ENCODE peak calls at places on chromosomes 11 and 22, in ten cellular contexts. One of them, this sample, is unnamed.

GRCh38 chr11:97290444-97291041 is 900.7 kb downstream of the JRKL start:
- DNase-seq in mucosa of gallbladder: no peak
- DNase-seq in transverse colon: no peak
- DNase-seq in NCI-H1417 treated with DMSO at 0.1 percent for 48 hours: no peak
- DNase-seq in fibroblast of pulmonary artery: no peak
- DNase-seq in HS-5: no peak
- DNase-seq in A673: peak; percentile 26
- DNase-seq in NCI-H2081: no peak
- DNase-seq in T47D: no peak
- DNase-seq in right atrium auricular region: no peak
- DNase-seq in this sample: no peak

GRCh38 chr11:46553746-46554204 is 40.0 kb downstream of the AMBRA1 start:
- DNase-seq in mucosa of gallbladder: no peak
- DNase-seq in transverse colon: no peak
- DNase-seq in NCI-H1417 treated with DMSO at 0.1 percent for 48 hours: no peak
- DNase-seq in fibroblast of pulmonary artery: no peak
- DNase-seq in HS-5: no peak
- DNase-seq in A673: no peak
- DNase-seq in NCI-H2081: no peak
- DNase-seq in T47D: no peak
- DNase-seq in right atrium auricular region: no peak
- DNase-seq in this sample: no peak

GRCh38 chr11:134503104-134503503 is 91.1 kb upstream of the B3GAT1 start:
- DNase-seq in mucosa of gallbladder: no peak
- DNase-seq in transverse colon: no peak
- DNase-seq in NCI-H1417 treated with DMSO at 0.1 percent for 48 hours: no peak
- DNase-seq in fibroblast of pulmonary artery: no peak
- DNase-seq in HS-5: no peak
- DNase-seq in A673: no peak
- DNase-seq in NCI-H2081: no peak
- DNase-seq in T47D: no peak
- DNase-seq in right atrium auricular region: no peak
- DNase-seq in this sample: no peak

GRCh38 chr11:1012740-1013627 is 23.5 kb downstream of the MUC6 start:
- DNase-seq in mucosa of gallbladder: no peak
- DNase-seq in transverse colon: no peak
- DNase-seq in NCI-H1417 treated with DMSO at 0.1 percent for 48 hours: peak; percentile 84
- DNase-seq in fibroblast of pulmonary artery: no peak
- DNase-seq in HS-5: no peak
- DNase-seq in A673: no peak
- DNase-seq in NCI-H2081: peak; percentile 19
- DNase-seq in T47D: no peak
- DNase-seq in right atrium auricular region: no peak
- DNase-seq in this sample: no peak

GRCh38 chr22:39593061-39593930 is 22.7 kb downstream of the CACNA1I start:
- DNase-seq in mucosa of gallbladder: no peak
- DNase-seq in transverse colon: no peak
- DNase-seq in NCI-H1417 treated with DMSO at 0.1 percent for 48 hours: no peak
- DNase-seq in fibroblast of pulmonary artery: no peak
- DNase-seq in HS-5: no peak
- DNase-seq in A673: no peak
- DNase-seq in NCI-H2081: no peak
- DNase-seq in T47D: no peak
- DNase-seq in right atrium auricular region: no peak
- DNase-seq in this sample: no peak

GRCh38 chr11:12540913-12541587 is 133.2 kb upstream of the TEAD1 start:
- DNase-seq in mucosa of gallbladder: peak; percentile 33
- DNase-seq in transverse colon: no peak
- DNase-seq in NCI-H1417 treated with DMSO at 0.1 percent for 48 hours: no peak
- DNase-seq in fibroblast of pulmonary artery: peak; percentile 89
- DNase-seq in HS-5: peak; percentile 73
- DNase-seq in A673: no peak
- DNase-seq in NCI-H2081: no peak
- DNase-seq in T47D: no peak
- DNase-seq in right atrium auricular region: peak; percentile 58
- DNase-seq in this sample: no peak

GRCh38 chr11:69057236-69057635 is 8.5 kb downstream of the TPCN2 start:
- DNase-seq in mucosa of gallbladder: no peak
- DNase-seq in transverse colon: no peak
- DNase-seq in NCI-H1417 treated with DMSO at 0.1 percent for 48 hours: no peak
- DNase-seq in fibroblast of pulmonary artery: no peak
- DNase-seq in HS-5: no peak
- DNase-seq in A673: no peak
- DNase-seq in NCI-H2081: no peak
- DNase-seq in T47D: no peak
- DNase-seq in right atrium auricular region: no peak
- DNase-seq in this sample: no peak

GRCh38 chr11:21511835-21512440 is 680.9 kb upstream of the ANO5 start:
- DNase-seq in mucosa of gallbladder: peak; percentile 47
- DNase-seq in transverse colon: peak; percentile 28
- DNase-seq in NCI-H1417 treated with DMSO at 0.1 percent for 48 hours: no peak
- DNase-seq in fibroblast of pulmonary artery: peak; percentile 45
- DNase-seq in HS-5: no peak
- DNase-seq in A673: peak; percentile 85
- DNase-seq in NCI-H2081: peak; percentile 86
- DNase-seq in T47D: peak; percentile 53
- DNase-seq in right atrium auricular region: no peak
- DNase-seq in this sample: peak; percentile 31

GRCh38 chr11:95790933-95791247 is 592 bp downstream of the CEP57 start:
- DNase-seq in mucosa of gallbladder: peak; percentile 79
- DNase-seq in transverse colon: peak; percentile 72
- DNase-seq in NCI-H1417 treated with DMSO at 0.1 percent for 48 hours: peak; percentile 40
- DNase-seq in fibroblast of pulmonary artery: peak; percentile 71
- DNase-seq in HS-5: no peak
- DNase-seq in A673: peak; percentile 66
- DNase-seq in NCI-H2081: peak; percentile 68
- DNase-seq in T47D: peak; percentile 23
- DNase-seq in right atrium auricular region: peak; percentile 78
- DNase-seq in this sample: peak; percentile 64

GRCh38 chr11:108727665-108728064 is 62.8 kb downstream of the DDX10 start:
- DNase-seq in mucosa of gallbladder: no peak
- DNase-seq in transverse colon: no peak
- DNase-seq in NCI-H1417 treated with DMSO at 0.1 percent for 48 hours: no peak
- DNase-seq in fibroblast of pulmonary artery: no peak
- DNase-seq in HS-5: no peak
- DNase-seq in A673: no peak
- DNase-seq in NCI-H2081: no peak
- DNase-seq in T47D: no peak
- DNase-seq in right atrium auricular region: no peak
- DNase-seq in this sample: no peak

GRCh38 chr11:78768947-78769346 is 194.3 kb upstream of the NARS2 start:
- DNase-seq in mucosa of gallbladder: no peak
- DNase-seq in transverse colon: no peak
- DNase-seq in NCI-H1417 treated with DMSO at 0.1 percent for 48 hours: no peak
- DNase-seq in fibroblast of pulmonary artery: no peak
- DNase-seq in HS-5: no peak
- DNase-seq in A673: no peak
- DNase-seq in NCI-H2081: no peak
- DNase-seq in T47D: no peak
- DNase-seq in right atrium auricular region: no peak
- DNase-seq in this sample: no peak

GRCh38 chr11:31874631-31875191 is 63.6 kb upstream of the PAX6 start:
- DNase-seq in mucosa of gallbladder: no peak
- DNase-seq in transverse colon: no peak
- DNase-seq in NCI-H1417 treated with DMSO at 0.1 percent for 48 hours: no peak
- DNase-seq in fibroblast of pulmonary artery: no peak
- DNase-seq in HS-5: no peak
- DNase-seq in A673: no peak
- DNase-seq in NCI-H2081: peak; percentile 7
- DNase-seq in T47D: peak; percentile 15
- DNase-seq in right atrium auricular region: no peak
- DNase-seq in this sample: no peak

GRCh38 chr11:103959279-103959930 is 77.0 kb upstream of the DDI1 start:
- DNase-seq in mucosa of gallbladder: no peak
- DNase-seq in transverse colon: no peak
- DNase-seq in NCI-H1417 treated with DMSO at 0.1 percent for 48 hours: no peak
- DNase-seq in fibroblast of pulmonary artery: peak; percentile 36
- DNase-seq in HS-5: no peak
- DNase-seq in A673: no peak
- DNase-seq in NCI-H2081: no peak
- DNase-seq in T47D: no peak
- DNase-seq in right atrium auricular region: no peak
- DNase-seq in this sample: no peak

GRCh38 chr11:76629853-76630599 is 40.5 kb downstream of the LRRC32 start:
- DNase-seq in mucosa of gallbladder: peak; percentile 67
- DNase-seq in transverse colon: peak; percentile 66
- DNase-seq in NCI-H1417 treated with DMSO at 0.1 percent for 48 hours: no peak
- DNase-seq in fibroblast of pulmonary artery: peak; percentile 74
- DNase-seq in HS-5: peak; percentile 15
- DNase-seq in A673: no peak
- DNase-seq in NCI-H2081: no peak
- DNase-seq in T47D: no peak
- DNase-seq in right atrium auricular region: peak; percentile 80
- DNase-seq in this sample: peak; percentile 15

GRCh38 chr11:56122073-56122472 is at the start of gene OR8H3:
- DNase-seq in mucosa of gallbladder: no peak
- DNase-seq in transverse colon: no peak
- DNase-seq in NCI-H1417 treated with DMSO at 0.1 percent for 48 hours: no peak
- DNase-seq in fibroblast of pulmonary artery: no peak
- DNase-seq in HS-5: no peak
- DNase-seq in A673: no peak
- DNase-seq in NCI-H2081: no peak
- DNase-seq in T47D: no peak
- DNase-seq in right atrium auricular region: no peak
- DNase-seq in this sample: no peak

GRCh38 chr22:30212363-30212995 is 34.1 kb downstream of the LIF start:
- DNase-seq in mucosa of gallbladder: peak; percentile 69
- DNase-seq in transverse colon: peak; percentile 29
- DNase-seq in NCI-H1417 treated with DMSO at 0.1 percent for 48 hours: no peak
- DNase-seq in fibroblast of pulmonary artery: peak; percentile 94
- DNase-seq in HS-5: peak; percentile 87
- DNase-seq in A673: no peak
- DNase-seq in NCI-H2081: no peak
- DNase-seq in T47D: no peak
- DNase-seq in right atrium auricular region: peak; percentile 80
- DNase-seq in this sample: peak; percentile 52

GRCh38 chr22:50074551-50075042 is 10.6 kb downstream of the MLC1 start:
- DNase-seq in mucosa of gallbladder: no peak
- DNase-seq in transverse colon: peak; percentile 67
- DNase-seq in NCI-H1417 treated with DMSO at 0.1 percent for 48 hours: no peak
- DNase-seq in fibroblast of pulmonary artery: no peak
- DNase-seq in HS-5: no peak
- DNase-seq in A673: no peak
- DNase-seq in NCI-H2081: no peak
- DNase-seq in T47D: no peak
- DNase-seq in right atrium auricular region: no peak
- DNase-seq in this sample: no peak

GRCh38 chr22:36911887-36912661 is 1.4 kb upstream of the CSF2RB start:
- DNase-seq in mucosa of gallbladder: no peak
- DNase-seq in transverse colon: no peak
- DNase-seq in NCI-H1417 treated with DMSO at 0.1 percent for 48 hours: no peak
- DNase-seq in fibroblast of pulmonary artery: peak; percentile 10
- DNase-seq in HS-5: no peak
- DNase-seq in A673: no peak
- DNase-seq in NCI-H2081: no peak
- DNase-seq in T47D: no peak
- DNase-seq in right atrium auricular region: no peak
- DNase-seq in this sample: no peak

GRCh38 chr22:40728731-40729189 is 49.5 kb downstream of the MCHR1 start:
- DNase-seq in mucosa of gallbladder: no peak
- DNase-seq in transverse colon: peak; percentile 54
- DNase-seq in NCI-H1417 treated with DMSO at 0.1 percent for 48 hours: no peak
- DNase-seq in fibroblast of pulmonary artery: peak; percentile 36
- DNase-seq in HS-5: no peak
- DNase-seq in A673: peak; percentile 48
- DNase-seq in NCI-H2081: no peak
- DNase-seq in T47D: no peak
- DNase-seq in right atrium auricular region: no peak
- DNase-seq in this sample: peak; percentile 39

GRCh38 chr11:63705526-63705925 is 24.2 kb downstream of the RTN3 start:
- DNase-seq in mucosa of gallbladder: no peak
- DNase-seq in transverse colon: no peak
- DNase-seq in NCI-H1417 treated with DMSO at 0.1 percent for 48 hours: no peak
- DNase-seq in fibroblast of pulmonary artery: no peak
- DNase-seq in HS-5: no peak
- DNase-seq in A673: no peak
- DNase-seq in NCI-H2081: no peak
- DNase-seq in T47D: no peak
- DNase-seq in right atrium auricular region: no peak
- DNase-seq in this sample: no peak

GRCh38 chr11:88338223-88338661 is 706 bp upstream of the CTSC start:
- DNase-seq in mucosa of gallbladder: peak; percentile 38
- DNase-seq in transverse colon: peak; percentile 60
- DNase-seq in NCI-H1417 treated with DMSO at 0.1 percent for 48 hours: peak; percentile 32
- DNase-seq in fibroblast of pulmonary artery: peak; percentile 90
- DNase-seq in HS-5: peak; percentile 70
- DNase-seq in A673: peak; percentile 67
- DNase-seq in NCI-H2081: no peak
- DNase-seq in T47D: peak; percentile 36
- DNase-seq in right atrium auricular region: peak; percentile 74
- DNase-seq in this sample: no peak

GRCh38 chr22:27460596-27461347 is 340.8 kb downstream of the MN1 start:
- DNase-seq in mucosa of gallbladder: peak; percentile 53
- DNase-seq in transverse colon: no peak
- DNase-seq in NCI-H1417 treated with DMSO at 0.1 percent for 48 hours: no peak
- DNase-seq in fibroblast of pulmonary artery: peak; percentile 54
- DNase-seq in HS-5: no peak
- DNase-seq in A673: no peak
- DNase-seq in NCI-H2081: no peak
- DNase-seq in T47D: no peak
- DNase-seq in right atrium auricular region: peak; percentile 80
- DNase-seq in this sample: no peak

GRCh38 chr11:67651976-67652895 is 1.7 kb upstream of the ACY3 start:
- DNase-seq in mucosa of gallbladder: no peak
- DNase-seq in transverse colon: peak; percentile 32
- DNase-seq in NCI-H1417 treated with DMSO at 0.1 percent for 48 hours: no peak
- DNase-seq in fibroblast of pulmonary artery: no peak
- DNase-seq in HS-5: no peak
- DNase-seq in A673: peak; percentile 75
- DNase-seq in NCI-H2081: no peak
- DNase-seq in T47D: no peak
- DNase-seq in right atrium auricular region: no peak
- DNase-seq in this sample: no peak

GRCh38 chr22:38426628-38427027 is 28.4 kb downstream of the KCNJ4 start:
- DNase-seq in mucosa of gallbladder: no peak
- DNase-seq in transverse colon: no peak
- DNase-seq in NCI-H1417 treated with DMSO at 0.1 percent for 48 hours: no peak
- DNase-seq in fibroblast of pulmonary artery: no peak
- DNase-seq in HS-5: no peak
- DNase-seq in A673: no peak
- DNase-seq in NCI-H2081: no peak
- DNase-seq in T47D: no peak
- DNase-seq in right atrium auricular region: no peak
- DNase-seq in this sample: no peak

GRCh38 chr22:42918500-42918899 is 61.4 kb upstream of the ARFGAP3 start:
- DNase-seq in mucosa of gallbladder: no peak
- DNase-seq in transverse colon: no peak
- DNase-seq in NCI-H1417 treated with DMSO at 0.1 percent for 48 hours: no peak
- DNase-seq in fibroblast of pulmonary artery: no peak
- DNase-seq in HS-5: no peak
- DNase-seq in A673: no peak
- DNase-seq in NCI-H2081: no peak
- DNase-seq in T47D: no peak
- DNase-seq in right atrium auricular region: no peak
- DNase-seq in this sample: peak; percentile 54